ENCODE peak calls at places on chromosomes 13 and 19, in six cellular contexts. One of them, this sample, is unnamed.

GRCh38 chr13:37446503-37446902 is 152.1 kb downstream of the POSTN start:
- DNase-seq in central memory CD8-positive, alpha-beta T cell: no peak
- DNase-seq in AG08395: peak
- DNase-seq in ELF-1: no peak
- DNase-seq in activated CD4-positive, alpha-beta T cell treated with anti-CD3 and anti-CD28 coated beads, Interleukin-2, amount 50 U/mL, for 1 hour: no peak
- DNase-seq in A172: peak
- DNase-seq in this sample: peak

GRCh38 chr19:39915848-39916215 is 18.6 kb downstream of the FCGBP start:
- DNase-seq in central memory CD8-positive, alpha-beta T cell: no peak
- DNase-seq in AG08395: no peak
- DNase-seq in ELF-1: no peak
- DNase-seq in activated CD4-positive, alpha-beta T cell treated with anti-CD3 and anti-CD28 coated beads, Interleukin-2, amount 50 U/mL, for 1 hour: no peak
- DNase-seq in A172: no peak
- DNase-seq in this sample: no peak

GRCh38 chr13:39875583-39875982 is 220.1 kb downstream of the COG6 start:
- DNase-seq in central memory CD8-positive, alpha-beta T cell: no peak
- DNase-seq in AG08395: no peak
- DNase-seq in ELF-1: no peak
- DNase-seq in activated CD4-positive, alpha-beta T cell treated with anti-CD3 and anti-CD28 coated beads, Interleukin-2, amount 50 U/mL, for 1 hour: no peak
- DNase-seq in A172: no peak
- DNase-seq in this sample: peak

GRCh38 chr13:27953671-27954405 is 15.3 kb downstream of the CDX2 start:
- DNase-seq in central memory CD8-positive, alpha-beta T cell: peak
- DNase-seq in AG08395: peak
- DNase-seq in ELF-1: peak
- DNase-seq in activated CD4-positive, alpha-beta T cell treated with anti-CD3 and anti-CD28 coated beads, Interleukin-2, amount 50 U/mL, for 1 hour: peak
- DNase-seq in A172: no peak
- DNase-seq in this sample: peak

GRCh38 chr13:35722438-35723060 is 246.1 kb upstream of the MAB21L1 start:
- DNase-seq in central memory CD8-positive, alpha-beta T cell: no peak
- DNase-seq in AG08395: no peak
- DNase-seq in ELF-1: no peak
- DNase-seq in activated CD4-positive, alpha-beta T cell treated with anti-CD3 and anti-CD28 coated beads, Interleukin-2, amount 50 U/mL, for 1 hour: no peak
- DNase-seq in A172: no peak
- DNase-seq in this sample: no peak

GRCh38 chr13:99526549-99526948 is 25.3 kb downstream of the TM9SF2 start:
- DNase-seq in central memory CD8-positive, alpha-beta T cell: no peak
- DNase-seq in AG08395: no peak
- DNase-seq in ELF-1: peak
- DNase-seq in activated CD4-positive, alpha-beta T cell treated with anti-CD3 and anti-CD28 coated beads, Interleukin-2, amount 50 U/mL, for 1 hour: no peak
- DNase-seq in A172: no peak
- DNase-seq in this sample: no peak

GRCh38 chr19:30320916-30321315 is 51.3 kb upstream of the ZNF536 start:
- DNase-seq in central memory CD8-positive, alpha-beta T cell: no peak
- DNase-seq in AG08395: no peak
- DNase-seq in ELF-1: no peak
- DNase-seq in activated CD4-positive, alpha-beta T cell treated with anti-CD3 and anti-CD28 coated beads, Interleukin-2, amount 50 U/mL, for 1 hour: no peak
- DNase-seq in A172: no peak
- DNase-seq in this sample: no peak

GRCh38 chr13:112446867-112447266 is 70.7 kb downstream of the SPACA7 start:
- DNase-seq in central memory CD8-positive, alpha-beta T cell: no peak
- DNase-seq in AG08395: no peak
- DNase-seq in ELF-1: no peak
- DNase-seq in activated CD4-positive, alpha-beta T cell treated with anti-CD3 and anti-CD28 coated beads, Interleukin-2, amount 50 U/mL, for 1 hour: no peak
- DNase-seq in A172: no peak
- DNase-seq in this sample: no peak

GRCh38 chr13:52847322-52847681 is 1.1 kb downstream of the PCDH8 start:
- DNase-seq in central memory CD8-positive, alpha-beta T cell: no peak
- DNase-seq in AG08395: no peak
- DNase-seq in ELF-1: no peak
- DNase-seq in activated CD4-positive, alpha-beta T cell treated with anti-CD3 and anti-CD28 coated beads, Interleukin-2, amount 50 U/mL, for 1 hour: no peak
- DNase-seq in A172: no peak
- DNase-seq in this sample: no peak

GRCh38 chr13:113748862-113749451 is 10.1 kb upstream of the TMEM255B start:
- DNase-seq in central memory CD8-positive, alpha-beta T cell: no peak
- DNase-seq in AG08395: no peak
- DNase-seq in ELF-1: no peak
- DNase-seq in activated CD4-positive, alpha-beta T cell treated with anti-CD3 and anti-CD28 coated beads, Interleukin-2, amount 50 U/mL, for 1 hour: no peak
- DNase-seq in A172: no peak
- DNase-seq in this sample: no peak

GRCh38 chr19:40378509-40378908 is 11.5 kb downstream of the HIPK4 start:
- DNase-seq in central memory CD8-positive, alpha-beta T cell: no peak
- DNase-seq in AG08395: no peak
- DNase-seq in ELF-1: no peak
- DNase-seq in activated CD4-positive, alpha-beta T cell treated with anti-CD3 and anti-CD28 coated beads, Interleukin-2, amount 50 U/mL, for 1 hour: no peak
- DNase-seq in A172: no peak
- DNase-seq in this sample: no peak

GRCh38 chr13:20254076-20254475 is 22.0 kb upstream of the GJB6 start:
- DNase-seq in central memory CD8-positive, alpha-beta T cell: no peak
- DNase-seq in AG08395: no peak
- DNase-seq in ELF-1: no peak
- DNase-seq in activated CD4-positive, alpha-beta T cell treated with anti-CD3 and anti-CD28 coated beads, Interleukin-2, amount 50 U/mL, for 1 hour: no peak
- DNase-seq in A172: no peak
- DNase-seq in this sample: no peak

GRCh38 chr13:97499181-97499580 is 65.2 kb downstream of the RAP2A start:
- DNase-seq in central memory CD8-positive, alpha-beta T cell: no peak
- DNase-seq in AG08395: no peak
- DNase-seq in ELF-1: no peak
- DNase-seq in activated CD4-positive, alpha-beta T cell treated with anti-CD3 and anti-CD28 coated beads, Interleukin-2, amount 50 U/mL, for 1 hour: no peak
- DNase-seq in A172: no peak
- DNase-seq in this sample: no peak

GRCh38 chr19:33302974-33303790 is 848 bp upstream of the CEBPA start:
- DNase-seq in central memory CD8-positive, alpha-beta T cell: no peak
- DNase-seq in AG08395: peak
- DNase-seq in ELF-1: peak
- DNase-seq in activated CD4-positive, alpha-beta T cell treated with anti-CD3 and anti-CD28 coated beads, Interleukin-2, amount 50 U/mL, for 1 hour: no peak
- DNase-seq in A172: no peak
- DNase-seq in this sample: peak

GRCh38 chr19:34171539-34171876 is 796 bp upstream of the LSM14A start:
- DNase-seq in central memory CD8-positive, alpha-beta T cell: no peak
- DNase-seq in AG08395: peak
- DNase-seq in ELF-1: no peak
- DNase-seq in activated CD4-positive, alpha-beta T cell treated with anti-CD3 and anti-CD28 coated beads, Interleukin-2, amount 50 U/mL, for 1 hour: no peak
- DNase-seq in A172: peak
- DNase-seq in this sample: peak

GRCh38 chr19:35348909-35349611 is 1.4 kb downstream of the FFAR1 start:
- DNase-seq in central memory CD8-positive, alpha-beta T cell: no peak
- DNase-seq in AG08395: no peak
- DNase-seq in ELF-1: peak
- DNase-seq in activated CD4-positive, alpha-beta T cell treated with anti-CD3 and anti-CD28 coated beads, Interleukin-2, amount 50 U/mL, for 1 hour: no peak
- DNase-seq in A172: no peak
- DNase-seq in this sample: no peak

GRCh38 chr13:92807343-92807742 is 419.3 kb upstream of the GPC6 start:
- DNase-seq in central memory CD8-positive, alpha-beta T cell: no peak
- DNase-seq in AG08395: peak
- DNase-seq in ELF-1: no peak
- DNase-seq in activated CD4-positive, alpha-beta T cell treated with anti-CD3 and anti-CD28 coated beads, Interleukin-2, amount 50 U/mL, for 1 hour: no peak
- DNase-seq in A172: peak
- DNase-seq in this sample: peak

GRCh38 chr19:17686592-17687042 is 1.5 kb downstream of the UNC13A start:
- DNase-seq in central memory CD8-positive, alpha-beta T cell: no peak
- DNase-seq in AG08395: peak
- DNase-seq in ELF-1: peak
- DNase-seq in activated CD4-positive, alpha-beta T cell treated with anti-CD3 and anti-CD28 coated beads, Interleukin-2, amount 50 U/mL, for 1 hour: no peak
- DNase-seq in A172: no peak
- DNase-seq in this sample: peak